ENCODE peak calls at places on chromosomes 12 and 14, in nine cellular contexts. Y, L, N, V, J, U, Q, F and P are unnamed samples.

GRCh38 chr12:93990832-93991748 is 157.3 kb upstream of the PLXNC1 start:
- DNase-seq in Y (peak; percentile 15), L (peak; percentile 80), N (no peak), V (peak; percentile 52), J (no peak), U (no peak), Q (peak; percentile 62), F (no peak), P (no peak)

GRCh38 chr12:47604474-47604873 is 101.4 kb downstream of the RPAP3 start:
- DNase-seq in Y (no peak), L (no peak), N (no peak), V (peak; percentile 32), J (no peak), U (no peak), Q (no peak), F (no peak), P (no peak)

GRCh38 chr12:58414398-58414871 is 473.1 kb downstream of the ATP23 start:
- DNase-seq in Y (no peak), L (no peak), N (no peak), V (peak; percentile 89), J (no peak), U (no peak), Q (no peak), F (no peak), P (peak; percentile 82)

GRCh38 chr14:72704507-72704906 is 189.4 kb downstream of the DPF3 start:
- DNase-seq in Y (no peak), L (no peak), N (no peak), V (no peak), J (no peak), U (no peak), Q (no peak), F (no peak), P (no peak)

GRCh38 chr12:19129486-19130223 is at the start of gene PLEKHA5:
- DNase-seq in Y (peak; percentile 76), L (peak; percentile 91), N (peak; percentile 35), V (peak; percentile 64), J (peak; percentile 88), U (peak; percentile 86), Q (peak; percentile 76), F (peak; percentile 76), P (peak; percentile 39)

GRCh38 chr14:81127785-81128184 is 93.0 kb downstream of the GTF2A1 start:
- DNase-seq in Y (no peak), L (no peak), N (no peak), V (peak; percentile 11), J (no peak), U (no peak), Q (no peak), F (no peak), P (no peak)

GRCh38 chr14:87547536-87547935 is 445.4 kb downstream of the GALC start:
- DNase-seq in Y (no peak), L (no peak), N (no peak), V (no peak), J (no peak), U (no peak), Q (no peak), F (no peak), P (no peak)

GRCh38 chr12:45730842-45731336 is 1.4 kb downstream of the ARID2 start:
- DNase-seq in Y (no peak), L (no peak), N (no peak), V (peak; percentile 39), J (no peak), U (no peak), Q (no peak), F (no peak), P (no peak)

DNA sequence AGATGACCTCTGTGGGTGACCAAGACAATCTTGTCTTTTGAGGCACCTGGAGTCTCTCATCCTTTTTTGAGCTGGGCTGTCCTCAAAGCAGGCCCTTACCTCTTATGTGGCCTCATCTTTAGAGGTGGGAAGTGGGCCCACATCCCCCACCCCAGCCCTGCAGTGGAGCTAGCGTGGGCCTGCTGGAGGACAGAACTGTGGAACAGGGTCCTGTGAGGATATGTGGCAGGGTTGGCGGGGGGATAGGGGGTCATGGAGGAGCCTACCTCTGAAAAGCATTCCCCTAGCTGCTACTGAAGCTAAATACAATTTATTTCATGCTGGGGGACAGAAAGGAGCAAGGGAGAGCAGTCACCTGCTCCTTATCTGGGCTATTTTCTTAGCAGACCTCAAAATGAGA is 457 bp upstream of the GPD1 start:
- DNase-seq in Y (no peak), L (no peak), N (no peak), V (no peak), J (no peak), U (no peak), Q (no peak), F (no peak), P (no peak)
- H3K4me1 ChIP-seq in Y (peaks cover 16% of the 10 kb centered on the region), L (peaks cover 8% of the 10 kb centered on the region), N (peaks cover 17% of the 10 kb centered on the region), V (no peaks in the 10 kb centered on the region), J (peaks cover 2% of the 10 kb centered on the region), U (peaks cover 8% of the 10 kb centered on the region), Q (peaks cover 31% of the 10 kb centered on the region), F (no peaks in the 10 kb centered on the region), P (peaks cover 2% of the 10 kb centered on the region)

GRCh38 chr14:102943979-102944378 is 21.5 kb downstream of the AMN start:
- DNase-seq in Y (no peak), L (no peak), N (no peak), V (no peak), J (no peak), U (no peak), Q (no peak), F (no peak), P (no peak)

GRCh38 chr14:102947321-102948103 is 25.0 kb downstream of the AMN start:
- DNase-seq in Y (no peak), L (no peak), N (no peak), V (no peak), J (no peak), U (no peak), Q (no peak), F (no peak), P (no peak)

GRCh38 chr14:102943454-102943853 is 21.0 kb downstream of the AMN start:
- DNase-seq in Y (no peak), L (no peak), N (no peak), V (no peak), J (no peak), U (no peak), Q (no peak), F (no peak), P (no peak)

GRCh38 chr14:102944448-102945330 is 22.2 kb downstream of the AMN start:
- DNase-seq in Y (no peak), L (no peak), N (no peak), V (no peak), J (no peak), U (no peak), Q (no peak), F (no peak), P (no peak)

GRCh38 chr14:102945346-102946130 is 23.1 kb downstream of the AMN start:
- DNase-seq in Y (no peak), L (no peak), N (no peak), V (peak; percentile 84), J (no peak), U (no peak), Q (no peak), F (no peak), P (no peak)
- H3K4me1 ChIP-seq in Y (no peaks in the 10 kb centered on the region), L (no peaks in the 10 kb centered on the region), N (no peaks in the 10 kb centered on the region), V (peaks cover 12% of the 10 kb centered on the region), J (no peaks in the 10 kb centered on the region), U (peaks cover 4% of the 10 kb centered on the region), Q (peaks cover 17% of the 10 kb centered on the region), F (no peaks in the 10 kb centered on the region), P (no peaks in the 10 kb centered on the region)

DNA sequence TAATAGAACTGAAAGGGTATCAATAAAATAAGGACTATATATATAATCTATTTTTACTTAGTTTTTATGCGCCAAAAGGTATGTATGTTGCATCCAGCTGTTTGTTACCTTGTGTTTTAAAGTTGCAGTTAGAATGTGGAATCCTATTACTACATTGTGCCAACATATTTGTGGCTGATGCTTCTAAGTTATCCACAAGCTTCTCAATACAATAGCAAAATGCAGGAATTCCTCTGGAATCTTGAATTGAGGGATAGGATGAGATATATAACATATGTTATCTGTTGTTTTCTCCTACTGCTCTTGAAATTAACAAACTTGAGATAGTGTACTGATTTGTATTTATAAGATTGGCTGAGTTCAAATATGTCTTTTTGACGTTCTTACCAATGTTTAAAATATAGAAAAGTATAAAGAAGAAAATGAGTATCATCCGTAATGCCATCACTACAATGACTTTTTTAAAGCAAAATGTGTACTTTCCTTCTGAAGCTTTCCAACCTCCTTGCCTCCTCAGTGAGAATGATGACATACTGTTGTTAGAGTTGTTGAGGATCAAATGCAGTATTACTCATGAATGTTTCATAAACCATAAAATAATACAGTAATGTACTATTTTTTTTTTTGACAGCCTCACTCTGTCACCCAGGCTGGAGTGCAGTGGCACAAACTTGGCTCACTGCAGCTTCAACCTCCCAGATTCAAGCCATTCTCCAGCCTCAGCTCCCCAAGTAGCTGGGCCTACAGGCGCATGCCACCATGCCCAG is 6.6 kb downstream of the RAP1B start:
- DNase-seq in Y (no peak), L (no peak), N (no peak), V (peak; percentile 74), J (no peak), U (no peak), Q (no peak), F (no peak), P (no peak)
- H3K4me1 ChIP-seq in Y (peaks cover 83% of the 10 kb centered on the region), L (peaks cover 35% of the 10 kb centered on the region), N (peaks cover 86% of the 10 kb centered on the region), V (peaks cover 18% of the 10 kb centered on the region), J (peaks cover 7% of the 10 kb centered on the region), U (peaks cover 99% of the 10 kb centered on the region), Q (peaks cover 97% of the 10 kb centered on the region), F (peaks cover 13% of the 10 kb centered on the region), P (peaks cover 12% of the 10 kb centered on the region)

GRCh38 chr14:50929506-50929905 is 14.8 kb downstream of the PYGL start:
- DNase-seq in Y (no peak), L (no peak), N (no peak), V (no peak), J (no peak), U (no peak), Q (no peak), F (no peak), P (no peak)

GRCh38 chr14:50932159-50932558 is 12.1 kb downstream of the PYGL start:
- DNase-seq in Y (no peak), L (no peak), N (no peak), V (no peak), J (no peak), U (no peak), Q (no peak), F (no peak), P (no peak)

GRCh38 chr14:50936882-50937281 is 7.4 kb downstream of the PYGL start:
- DNase-seq in Y (no peak), L (no peak), N (no peak), V (no peak), J (no peak), U (no peak), Q (no peak), F (no peak), P (no peak)

GRCh38 chr14:50935126-50936090 is 8.9 kb downstream of the PYGL start:
- DNase-seq in Y (no peak), L (no peak), N (no peak), V (no peak), J (no peak), U (no peak), Q (no peak), F (no peak), P (no peak)

DNA sequence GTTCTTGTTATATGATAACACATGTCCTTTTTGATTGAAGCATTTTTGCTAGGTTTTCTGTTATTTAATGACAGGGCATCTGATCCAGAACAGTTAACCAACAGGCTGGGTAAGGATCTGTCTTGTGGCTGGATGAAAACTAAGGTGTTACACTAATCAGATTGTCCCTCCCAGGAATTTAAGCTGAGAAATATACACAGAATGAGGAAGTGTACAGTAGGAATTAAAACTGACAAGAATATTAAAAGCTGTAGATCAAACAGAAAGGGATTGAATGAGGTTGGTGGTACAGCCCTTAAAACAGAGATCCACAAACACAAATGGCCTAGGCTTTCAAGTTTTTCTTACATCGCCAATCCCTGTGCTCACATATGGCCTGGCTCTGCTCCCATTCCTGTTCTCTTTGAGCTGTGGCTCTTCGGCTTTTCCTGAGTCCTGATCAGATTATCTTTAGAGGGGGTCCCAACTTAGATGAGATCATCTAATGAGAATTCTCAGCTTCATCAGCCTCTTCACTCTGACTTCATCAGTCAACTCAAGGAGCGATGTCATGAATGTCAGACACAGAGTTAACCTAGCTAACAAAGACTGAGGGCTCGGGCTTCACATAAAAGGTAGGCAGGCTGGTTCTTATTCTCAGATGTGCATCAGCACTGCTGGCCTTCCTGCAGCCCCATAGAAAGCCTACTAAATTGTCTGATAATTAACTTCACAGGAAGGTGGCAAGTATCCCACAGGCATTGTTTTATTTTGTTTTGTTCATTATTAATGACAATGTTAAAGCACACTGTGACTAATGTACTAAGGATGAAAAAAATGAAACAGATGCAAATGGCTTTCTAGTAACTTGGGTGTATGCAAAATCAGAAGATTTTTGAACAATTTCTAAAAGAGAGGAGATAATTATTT is 11.4 kb downstream of the PYGL start:
- DNase-seq in Y (no peak), L (peak; percentile 29), N (no peak), V (peak; percentile 8), J (no peak), U (no peak), Q (no peak), F (no peak), P (peak; percentile 51)
- H3K4me1 ChIP-seq in Y (no peaks in the 10 kb centered on the region), L (peaks cover 10% of the 10 kb centered on the region), N (no peaks in the 10 kb centered on the region), V (peaks cover 5% of the 10 kb centered on the region), J (no peaks in the 10 kb centered on the region), U (peaks cover 4% of the 10 kb centered on the region), Q (peaks cover 4% of the 10 kb centered on the region), F (no peaks in the 10 kb centered on the region), P (peaks cover 17% of the 10 kb centered on the region)